ENCODE peak calls at places on chromosomes 16 and 17, in seven cellular contexts. F, W, V, Y, K, X and J are unnamed samples. For H3K27me3, the result is how much of the 10 kb centered on the place peaks cover.

GRCh38 chr17:44653954-44654353 is 2.3 kb upstream of the MEIOC start:
- DNase-seq in F (no peak), X (no peak), K (no peak), Y (no peak), V (no peak), W (no peak), J (no peak)

GRCh38 chr16:4580245-4580644 is 24.1 kb downstream of the C16orf96 start:
- DNase-seq in K (peak), X (no peak), F (no peak), W (no peak), Y (no peak), V (no peak), J (no peak)

GRCh38 chr17:16950488-16950887 is 21.4 kb downstream of the TNFRSF13B start:
- DNase-seq in V (no peak), W (no peak), K (no peak), F (no peak), X (no peak), Y (peak), J (no peak)

GRCh38 chr16:8026450-8026849 is 563.9 kb downstream of the TMEM114 start:
- DNase-seq in K (no peak), Y (no peak), X (no peak), F (no peak), V (no peak), W (no peak), J (no peak)

GRCh38 chr17:72296456-72296855 is 175.6 kb downstream of the SOX9 start:
- DNase-seq in F (no peak), W (no peak), X (no peak), K (no peak), Y (no peak), V (peak), J (no peak)

GRCh38 chr16:11528053-11528452 is 58.7 kb downstream of the LITAF start:
- DNase-seq in Y (no peak), V (no peak), W (no peak), K (no peak), X (no peak), F (no peak), J (no peak)

GRCh38 chr17:57541472-57542394 is 203.4 kb downstream of the CCDC182 start:
- DNase-seq in Y (no peak), X (no peak), F (peak), K (no peak), V (peak), W (no peak), J (no peak)

GRCh38 chr17:79800325-79801155 is 3.7 kb upstream of the CBX8 start:
- DNase-seq in F (no peak), W (no peak), V (peak), K (no peak), X (no peak), Y (peak), J (no peak)

GRCh38 chr16:66324785-66325184 is 41.7 kb upstream of the CDH5 start:
- DNase-seq in V (no peak), K (no peak), W (no peak), X (no peak), F (no peak), Y (no peak), J (no peak)

GRCh38 chr16:82523786-82524185 is 103.0 kb upstream of the CDH13 start:
- DNase-seq in F (no peak), Y (no peak), K (no peak), X (no peak), W (no peak), V (no peak), J (no peak)

GRCh38 chr17:48012151-48012520 is 25.5 kb downstream of the COPZ2 start:
- DNase-seq in V (no peak), X (no peak), F (no peak), Y (peak), W (no peak), K (peak), J (no peak)

GRCh38 chr17:1325766-1326165 is 46.3 kb downstream of the TRARG1 start:
- DNase-seq in W (no peak), X (no peak), F (no peak), Y (peak), K (no peak), V (no peak), J (no peak)
- H3K27me3 ChIP-seq in W (under half), X (under half), F (under half), Y (under half), K (under half), V (under half), J (under half)

GRCh38 chr17:76880268-76880667 is 12.1 kb downstream of the MGAT5B start:
- DNase-seq in K (no peak), W (no peak), V (no peak), X (no peak), F (no peak), Y (no peak), J (no peak)

GRCh38 chr17:76881966-76882365 is 13.8 kb downstream of the MGAT5B start:
- DNase-seq in X (no peak), V (no peak), F (no peak), K (no peak), Y (no peak), W (no peak), J (no peak)

GRCh38 chr17:76879254-76879653 is 11.1 kb downstream of the MGAT5B start:
- DNase-seq in W (no peak), Y (no peak), V (no peak), K (no peak), X (no peak), F (no peak), J (no peak)

GRCh38 chr17:76879691-76880090 is 11.5 kb downstream of the MGAT5B start:
- DNase-seq in X (no peak), F (no peak), W (no peak), Y (no peak), K (no peak), V (peak), J (no peak)

DNA sequence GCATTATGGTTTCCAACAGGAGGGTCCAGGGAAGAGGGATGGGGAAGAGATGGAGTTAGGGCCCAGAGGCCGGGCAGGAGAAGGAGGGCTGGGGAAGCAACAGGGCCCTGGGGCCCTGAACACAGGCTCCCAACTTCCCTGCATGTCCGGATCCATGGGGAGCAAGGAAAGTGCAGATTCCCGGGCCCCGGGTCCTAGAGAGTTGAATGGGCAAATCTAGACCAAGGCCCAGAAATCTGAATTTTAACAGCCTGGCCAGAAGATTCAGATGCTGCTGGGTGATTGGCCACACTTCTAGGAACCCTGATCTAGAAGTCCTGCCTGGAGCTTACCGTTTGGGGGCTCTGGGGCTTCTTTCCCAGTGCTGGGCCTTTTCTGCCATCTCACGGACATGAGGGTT is 13.2 kb downstream of the MGAT5B start:
- DNase-seq in V (no peak), X (no peak), W (no peak), F (no peak), Y (no peak), K (no peak), J (no peak)
- H3K27me3 ChIP-seq in V (under half), X (under half), W (under half), F (under half), Y (under half), K (under half), J (under half)

GRCh38 chr17:49998836-49999511 is 4.0 kb upstream of the DLX3 start:
- DNase-seq in W (no peak), X (no peak), K (no peak), Y (peak), F (no peak), V (no peak), J (no peak)

GRCh38 chr17:49997256-49997735 is 2.3 kb upstream of the DLX3 start:
- DNase-seq in Y (no peak), V (no peak), X (no peak), F (no peak), K (no peak), W (no peak), J (no peak)

GRCh38 chr17:49996121-49996494 is 1.1 kb upstream of the DLX3 start:
- DNase-seq in K (no peak), X (no peak), Y (peak), W (no peak), F (no peak), V (no peak), J (no peak)

GRCh38 chr17:49996495-49997255 is 1.7 kb upstream of the DLX3 start:
- DNase-seq in K (peak), F (peak), X (no peak), V (peak), W (peak), Y (peak), J (peak)

DNA sequence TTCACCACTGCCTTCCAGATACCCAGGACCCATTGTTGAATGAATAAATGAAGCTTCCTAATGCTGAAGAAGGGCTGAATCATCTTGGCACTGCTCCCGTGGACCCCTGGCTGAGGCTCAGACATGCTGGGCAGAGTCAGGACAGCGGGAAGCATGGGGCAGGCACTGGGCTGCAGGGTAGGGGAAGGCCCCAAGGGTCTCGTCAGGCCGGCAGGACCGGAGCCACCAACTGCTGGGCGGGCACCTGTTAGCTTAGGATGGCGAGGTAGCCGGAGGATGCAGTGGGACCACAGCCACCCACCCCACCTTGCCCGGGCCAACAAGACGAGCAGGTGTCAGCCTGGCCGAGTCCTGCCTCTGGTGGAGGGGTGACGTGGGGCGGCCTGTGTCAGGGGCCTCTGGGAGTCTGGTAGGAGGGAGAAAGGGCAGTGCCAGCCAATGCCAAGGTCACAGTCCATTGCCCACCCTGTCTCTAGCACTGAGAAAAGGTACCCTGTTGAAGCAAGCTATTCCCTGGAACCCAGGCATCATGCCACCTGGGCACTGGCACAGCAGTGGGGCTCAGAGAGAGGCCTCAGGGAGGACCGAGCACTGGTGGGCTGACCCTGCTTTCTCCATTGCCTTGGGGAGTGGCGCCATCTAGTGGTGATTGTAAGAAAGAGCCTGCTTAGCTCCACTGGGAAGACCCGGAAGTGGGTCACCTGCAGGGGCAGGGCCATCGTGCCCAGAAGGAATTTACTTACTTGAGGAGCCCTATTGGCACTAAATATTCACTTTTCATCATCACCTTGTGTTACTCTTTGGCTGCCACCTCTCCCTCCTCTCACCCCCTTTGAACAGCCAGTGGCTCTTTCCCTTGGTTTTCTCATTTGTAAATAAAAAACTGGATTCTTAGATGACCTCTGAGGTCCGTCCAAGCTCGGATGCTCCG is 3.0 kb upstream of the DLX3 start:
- DNase-seq in F (peak), V (peak), Y (peak), W (peak), X (peak), K (peak), J (peak)
- H3K27me3 ChIP-seq in F (half or more), V (half or more), Y (half or more), W (under half), X (half or more), K (under half), J (under half)

DNA sequence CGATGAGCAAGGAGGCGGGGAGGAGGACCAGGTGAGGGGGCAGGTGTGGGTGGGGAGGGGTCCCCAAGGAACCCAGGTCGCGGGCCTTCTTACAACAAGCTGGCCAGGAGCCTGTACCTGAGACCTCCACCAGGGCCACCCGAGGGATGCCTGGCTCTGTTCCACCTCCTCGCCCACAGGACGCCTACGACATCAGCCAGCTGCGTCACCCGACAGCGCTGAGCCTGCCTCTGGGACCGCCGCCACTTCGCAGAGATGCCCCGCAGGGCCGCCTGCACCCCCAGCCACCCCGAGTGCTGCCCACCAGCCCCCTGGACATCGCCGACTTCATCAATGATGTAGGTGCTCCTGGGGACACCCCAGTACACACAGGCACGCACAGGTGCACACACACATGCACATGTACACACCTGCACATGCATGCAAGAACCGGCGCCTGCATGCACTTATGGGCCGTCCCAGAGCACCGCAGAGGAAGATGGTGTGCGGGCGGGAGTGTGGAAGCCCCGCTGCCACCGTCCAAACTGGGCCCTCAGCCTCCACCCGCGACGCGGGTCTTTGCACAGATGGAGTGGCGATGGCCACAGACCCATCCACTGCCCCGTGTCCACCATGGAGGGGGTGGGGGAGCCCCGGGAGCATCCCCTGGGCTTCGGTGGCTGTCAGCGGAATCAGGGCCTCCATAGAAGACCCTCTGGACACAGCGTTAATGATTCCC is 6.6 kb downstream of the SLC22A31 start:
- DNase-seq in V (no peak), X (peak), W (no peak), Y (peak), K (peak), F (no peak), J (no peak)
- H3K27me3 ChIP-seq in V (under half), X (under half), W (under half), Y (under half), K (under half), F (under half), J (under half)

GRCh38 chr17:864315-864714 is 82.2 kb downstream of the MRM3 start:
- DNase-seq in W (no peak), K (no peak), Y (no peak), F (no peak), X (no peak), V (no peak), J (no peak)

GRCh38 chr17:869067-869466 is 86.9 kb downstream of the MRM3 start:
- DNase-seq in F (peak), W (no peak), Y (no peak), V (peak), X (peak), K (peak), J (no peak)

GRCh38 chr17:869567-870530 is 87.7 kb downstream of the MRM3 start:
- DNase-seq in F (peak), X (peak), V (peak), K (no peak), W (no peak), Y (no peak), J (peak)

GRCh38 chr17:866568-867087 is 84.5 kb downstream of the MRM3 start:
- DNase-seq in W (no peak), F (no peak), V (no peak), K (no peak), X (no peak), Y (no peak), J (peak)

GRCh38 chr17:867896-868489 is 85.8 kb downstream of the MRM3 start:
- DNase-seq in Y (no peak), F (no peak), V (peak), X (no peak), K (no peak), W (no peak), J (no peak)
- H3K27me3 ChIP-seq in Y (under half), F (under half), V (under half), X (under half), K (under half), W (under half), J (under half)

DNA sequence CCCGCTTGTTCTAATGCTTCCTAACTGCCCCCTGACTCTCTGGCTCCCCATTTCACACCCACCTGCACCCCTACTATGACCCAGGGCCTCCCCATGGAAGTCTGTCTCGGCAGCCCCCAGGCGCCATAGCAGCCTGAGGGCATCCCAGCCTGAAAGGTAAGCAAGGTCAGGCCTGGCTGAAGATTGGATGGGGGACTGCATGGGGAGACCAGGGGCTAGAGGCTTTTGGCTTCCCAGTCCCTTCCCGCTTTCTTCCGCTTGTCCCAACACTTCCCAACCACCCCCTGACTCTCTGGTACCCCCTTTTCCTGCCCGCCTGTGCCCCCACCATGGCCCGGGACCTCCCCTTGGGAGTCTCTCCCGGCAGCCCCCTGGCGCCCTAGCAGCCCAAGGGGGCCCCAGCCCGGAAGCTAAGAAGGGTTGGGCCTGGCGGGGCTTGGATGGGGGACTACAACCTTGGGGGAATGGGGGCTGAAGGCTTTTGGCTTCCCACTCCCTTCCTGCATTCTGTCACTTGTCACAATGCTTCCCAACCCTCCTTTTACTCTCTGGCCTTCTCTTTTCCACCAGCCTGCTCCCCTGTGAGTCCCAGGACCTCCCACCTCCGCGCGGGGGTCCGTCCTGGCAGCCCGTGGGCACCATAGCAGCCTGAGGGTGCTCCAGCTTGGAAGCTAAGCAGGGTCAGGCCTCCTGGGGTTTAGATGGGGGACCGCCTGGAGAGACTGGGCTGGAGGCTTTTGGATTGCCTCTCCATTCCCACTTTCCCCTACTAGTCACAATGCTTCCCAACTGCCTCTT is 2288.4 kb downstream of the TP53TG3F start:
- DNase-seq in W (no peak), X (no peak), F (no peak), V (no peak), Y (no peak), K (no peak), J (no peak)
- H3K27me3 ChIP-seq in W (under half), X (under half), F (under half), V (under half), Y (under half), K (under half), J (under half)